ENCODE peak calls at places on chromosome 2, in seven cellular contexts. C is astrocyte of the spinal cord; D is CD8-positive, alpha-beta memory T cell; P is prostate gland; S is adrenal gland; T is colonic mucosa; L is GM12878. N is an unnamed sample.

GRCh38 chr2:108910541-108911396 is 78.3 kb downstream of the EDAR start:
- DNase-seq in C (no peak), D (no peak), P (no peak), S (peak), T (no peak), L (no peak), N (no peak)

GRCh38 chr2:84388133-84388532 is 70.9 kb downstream of the SUCLG1 start:
- DNase-seq in C (peak), D (no peak), P (no peak), S (no peak), T (no peak), L (no peak), N (no peak)

GRCh38 chr2:221104391-221104811 is 467.7 kb downstream of the EPHA4 start:
- DNase-seq in C (peak), D (no peak), P (peak), S (peak), T (peak), L (no peak), N (peak)

GRCh38 chr2:146537477-146537876 is 1307.4 kb upstream of the ACVR2A start:
- DNase-seq in C (no peak), D (no peak), P (no peak), S (no peak), T (no peak), L (no peak), N (no peak)

GRCh38 chr2:208062113-208062512 is 36.8 kb upstream of the PLEKHM3 start:
- DNase-seq in C (peak), D (no peak), P (no peak), S (no peak), T (peak), L (no peak), N (peak)

GRCh38 chr2:233081232-233081730 is 21.1 kb downstream of the INPP5D start:
- DNase-seq in C (no peak), D (no peak), P (no peak), S (no peak), T (no peak), L (no peak), N (no peak)

GRCh38 chr2:73917296-73917695 is 9.4 kb upstream of the DGUOK start:
- DNase-seq in C (no peak), D (no peak), P (no peak), S (no peak), T (no peak), L (no peak), N (no peak)

GRCh38 chr2:25672500-25673169 is 742 bp downstream of the DTNB start:
- DNase-seq in C (peak), D (peak), P (peak), S (peak), T (peak), L (no peak), N (peak)

GRCh38 chr2:173051463-173051862 is 24.2 kb upstream of the MAP3K20 start:
- DNase-seq in C (no peak), D (no peak), P (no peak), S (no peak), T (no peak), L (no peak), N (no peak)

GRCh38 chr2:155190342-155190741 is 491.8 kb downstream of the KCNJ3 start:
- DNase-seq in C (no peak), D (no peak), P (no peak), S (no peak), T (no peak), L (no peak), N (no peak)

GRCh38 chr2:236626391-236627150 is 56.9 kb downstream of the ACKR3 start:
- DNase-seq in C (no peak), D (no peak), P (no peak), S (no peak), T (no peak), L (no peak), N (no peak)

GRCh38 chr2:42214669-42215068 is 45.5 kb downstream of the EML4 start:
- DNase-seq in C (no peak), D (no peak), P (no peak), S (no peak), T (no peak), L (no peak), N (no peak)

GRCh38 chr2:235432741-235433520 is 60.9 kb upstream of the AGAP1 start:
- DNase-seq in C (no peak), D (no peak), P (no peak), S (peak), T (no peak), L (no peak), N (peak)

GRCh38 chr2:71348302-71348701 is 16.7 kb downstream of the ZNF638 start:
- DNase-seq in C (peak), D (no peak), P (no peak), S (no peak), T (no peak), L (no peak), N (no peak)

GRCh38 chr2:193549661-193550060 is 1354.9 kb upstream of the TMEFF2 start:
- DNase-seq in C (no peak), D (no peak), P (no peak), S (no peak), T (no peak), L (no peak), N (no peak)

GRCh38 chr2:148948865-148949264 is 73.8 kb downstream of the KIF5C start:
- DNase-seq in C (no peak), D (no peak), P (no peak), S (no peak), T (no peak), L (no peak), N (no peak)

GRCh38 chr2:119823734-119824334 is 64.1 kb downstream of the PTPN4 start:
- DNase-seq in C (peak), D (no peak), P (no peak), S (peak), T (peak), L (no peak), N (peak)

GRCh38 chr2:149192425-149192824 is 138.0 kb upstream of the LYPD6 start:
- DNase-seq in C (no peak), D (no peak), P (no peak), S (no peak), T (no peak), L (no peak), N (no peak)

GRCh38 chr2:3535794-3536681 is 16.7 kb upstream of the ADI1 start:
- DNase-seq in C (peak), D (no peak), P (no peak), S (peak), T (peak), L (no peak), N (peak)

GRCh38 chr2:236499691-236500573 is 69.7 kb upstream of the ACKR3 start:
- DNase-seq in C (peak), D (no peak), P (no peak), S (no peak), T (no peak), L (no peak), N (no peak)

GRCh38 chr2:85707304-85707703 is 13.1 kb downstream of the GNLY start:
- DNase-seq in C (peak), D (peak), P (peak), S (peak), T (peak), L (peak), N (peak)

GRCh38 chr2:167212054-167212648 is 323.9 kb downstream of the XIRP2 start:
- DNase-seq in C (peak), D (no peak), P (no peak), S (peak), T (peak), L (no peak), N (peak)

GRCh38 chr2:230660294-230661060 is 52.2 kb upstream of the CAB39 start:
- DNase-seq in C (no peak), D (no peak), P (no peak), S (peak), T (peak), L (peak), N (peak)

GRCh38 chr2:218071218-218071937 is 2.3 kb downstream of the RUFY4 start:
- DNase-seq in C (no peak), D (no peak), P (no peak), S (no peak), T (no peak), L (no peak), N (no peak)

GRCh38 chr2:128166954-128167353 is 76.0 kb downstream of the UGGT1 start:
- DNase-seq in C (no peak), D (no peak), P (no peak), S (no peak), T (no peak), L (no peak), N (no peak)

GRCh38 chr2:232487385-232488096 is at the start of gene ECEL1:
- DNase-seq in C (no peak), D (no peak), P (no peak), S (no peak), T (no peak), L (no peak), N (no peak)

GRCh38 chr2:71748227-71748626 is 294.9 kb downstream of the DYSF start:
- DNase-seq in C (peak), D (no peak), P (no peak), S (no peak), T (no peak), L (no peak), N (peak)

GRCh38 chr2:132766573-132766972 is 96.6 kb upstream of the LYPD1 start:
- DNase-seq in C (no peak), D (no peak), P (no peak), S (no peak), T (no peak), L (no peak), N (no peak)

GRCh38 chr2:102508863-102509262 is 35.8 kb downstream of the SLC9A4 start:
- DNase-seq in C (no peak), D (no peak), P (no peak), S (no peak), T (no peak), L (no peak), N (no peak)

GRCh38 chr2:20225294-20226151 is 593 bp upstream of the SDC1 start:
- DNase-seq in C (peak), D (no peak), P (peak), S (peak), T (peak), L (no peak), N (peak)

GRCh38 chr2:201580486-201580885 is 62.8 kb downstream of the TMEM237 start:
- DNase-seq in C (peak), D (no peak), P (no peak), S (no peak), T (no peak), L (no peak), N (no peak)

GRCh38 chr2:217775920-217776503 is 226.8 kb downstream of the TNS1 start:
- DNase-seq in C (no peak), D (no peak), P (no peak), S (no peak), T (no peak), L (no peak), N (no peak)

GRCh38 chr2:236317938-236318396 is 53.8 kb upstream of the ASB18 start:
- DNase-seq in C (no peak), D (no peak), P (peak), S (no peak), T (peak), L (no peak), N (no peak)

GRCh38 chr2:120313695-120314615 is 32.0 kb upstream of the INHBB start:
- DNase-seq in C (no peak), D (no peak), P (peak), S (no peak), T (peak), L (no peak), N (peak)

GRCh38 chr2:128504242-128505149 is 185.8 kb upstream of the HS6ST1 start:
- DNase-seq in C (no peak), D (no peak), P (no peak), S (peak), T (no peak), L (peak), N (no peak)

GRCh38 chr2:41510108-41510507 is 537.7 kb upstream of the PKDCC start:
- DNase-seq in C (no peak), D (no peak), P (no peak), S (no peak), T (no peak), L (no peak), N (no peak)

GRCh38 chr2:10903861-10904210 is 7.9 kb upstream of the KCNF1 start:
- DNase-seq in C (no peak), D (no peak), P (no peak), S (no peak), T (no peak), L (no peak), N (no peak)

DNA sequence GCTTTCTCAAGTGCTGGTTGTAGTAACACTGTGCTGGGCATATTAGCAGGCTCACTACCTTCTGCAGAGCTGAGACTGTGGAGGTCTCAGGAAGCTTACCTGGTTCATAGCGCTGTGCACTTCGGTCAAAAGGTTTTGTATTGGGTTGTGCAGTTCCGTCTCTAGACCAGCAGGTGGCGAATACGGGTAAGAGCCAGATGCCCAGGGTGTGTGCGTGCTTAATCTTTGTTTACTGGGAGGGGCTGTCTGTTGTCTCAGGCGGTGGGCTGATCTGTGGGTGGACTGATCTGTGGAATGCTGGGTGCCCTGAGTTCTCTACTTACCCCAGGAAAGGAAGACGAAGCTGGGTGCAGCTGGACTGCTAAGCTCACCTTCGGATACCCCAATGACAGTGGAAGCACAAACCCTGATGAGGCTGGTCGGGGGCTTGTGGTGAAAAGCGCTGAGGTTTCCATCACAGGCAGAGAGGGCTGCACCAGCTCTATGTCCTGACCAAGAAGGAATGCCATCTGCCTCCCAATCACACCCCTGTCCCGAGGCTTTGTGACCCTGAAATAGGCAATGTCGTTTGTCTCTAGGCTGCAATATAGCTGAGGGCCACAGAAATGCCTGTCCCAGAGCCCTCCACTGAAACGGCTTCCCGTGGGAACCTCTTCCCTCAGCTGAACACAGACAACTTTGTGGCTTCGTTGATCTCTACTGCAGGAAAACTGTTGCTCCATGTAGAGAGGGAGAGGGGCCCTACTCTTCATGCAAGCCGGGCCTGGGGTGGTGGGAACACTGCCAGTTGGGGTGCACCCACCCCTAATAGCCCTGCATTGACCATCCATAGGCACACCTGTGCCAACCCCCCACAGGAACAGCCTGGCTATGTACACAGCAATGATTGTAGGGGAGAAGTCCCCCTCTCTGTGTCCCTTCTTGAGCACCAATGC is 45.9 kb upstream of the FAM117B start:
- DNase-seq in C (peak), D (peak), P (peak), S (peak), T (peak), L (peak), N (peak)
- H3K4me3 ChIP-seq in C (no peak), D (no peak), P (no peak), S (no peak), T (no peak), L (no peak), N (no peak)

DNA sequence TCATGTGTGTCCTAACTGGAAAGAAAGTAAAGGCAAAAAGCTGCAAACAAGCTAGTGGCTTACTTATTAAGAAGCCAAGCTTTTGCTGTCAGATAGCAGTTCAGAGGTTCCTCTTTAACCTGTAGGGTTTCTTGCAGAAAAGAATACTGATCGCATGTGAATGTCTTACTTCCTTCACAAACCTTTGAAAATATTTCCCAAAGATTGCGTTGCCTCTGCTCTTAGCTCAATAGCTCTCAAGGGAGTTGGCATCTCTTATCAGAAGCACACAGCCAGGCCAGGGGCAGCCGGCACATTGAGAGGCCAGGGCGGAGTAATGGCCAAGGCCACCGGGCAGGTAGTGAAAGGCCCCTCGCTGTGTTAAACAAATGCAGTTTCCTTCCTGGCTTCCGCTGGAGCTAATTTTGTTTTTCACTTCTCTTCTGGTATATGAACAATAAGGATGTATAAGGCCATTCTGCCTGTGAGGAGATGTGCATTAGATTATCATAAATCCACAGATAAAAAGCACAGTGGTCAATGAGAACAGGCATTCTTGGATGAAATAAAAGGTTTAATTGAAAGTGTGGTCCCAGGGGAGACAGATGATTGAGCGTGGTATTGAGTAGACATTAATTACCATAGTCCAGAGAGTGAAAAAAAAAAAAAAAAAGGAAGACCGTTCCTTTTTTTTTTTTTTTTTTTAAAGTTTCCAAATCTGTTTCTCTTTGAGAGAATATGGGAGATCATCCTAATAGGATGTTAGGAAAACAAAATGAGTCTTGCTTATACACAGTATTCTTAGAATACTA is 542.3 kb upstream of the NRP2 start:
- DNase-seq in C (no peak), D (no peak), P (no peak), S (peak), T (no peak), L (no peak), N (peak)
- H3K4me3 ChIP-seq in C (no peak), D (no peak), P (no peak), S (no peak), T (no peak), L (no peak), N (no peak)

GRCh38 chr2:30266051-30266621 is 34.8 kb downstream of the LBH start:
- DNase-seq in C (no peak), D (peak), P (no peak), S (peak), T (no peak), L (no peak), N (no peak)

GRCh38 chr2:30265441-30266015 is 34.2 kb downstream of the LBH start:
- DNase-seq in C (peak), D (no peak), P (no peak), S (peak), T (no peak), L (no peak), N (no peak)

GRCh38 chr2:30262716-30263309 is 31.5 kb downstream of the LBH start:
- DNase-seq in C (no peak), D (no peak), P (no peak), S (no peak), T (no peak), L (no peak), N (no peak)

GRCh38 chr2:30266705-30267104 is 35.4 kb downstream of the LBH start:
- DNase-seq in C (no peak), D (no peak), P (no peak), S (no peak), T (no peak), L (no peak), N (no peak)

DNA sequence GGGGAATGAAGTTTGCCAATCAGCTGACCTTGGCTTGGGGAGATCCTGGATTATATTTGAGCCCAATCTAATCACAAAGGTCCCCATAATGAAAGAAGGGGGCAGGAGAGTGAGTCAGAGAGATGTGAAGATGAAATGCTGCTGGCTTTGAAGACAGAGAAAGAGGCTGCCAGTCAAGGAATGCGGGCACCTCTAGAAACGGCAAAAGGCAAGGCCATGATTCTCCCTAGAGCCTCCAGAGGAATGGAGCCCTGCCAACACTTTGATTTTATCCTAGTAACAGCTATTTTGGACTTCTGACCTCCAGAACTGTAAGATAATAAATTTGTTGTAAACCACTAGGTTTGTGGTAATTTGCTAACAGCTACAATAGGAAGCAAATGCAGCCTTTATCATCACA is 32.9 kb downstream of the LBH start:
- DNase-seq in C (no peak), D (no peak), P (no peak), S (peak), T (no peak), L (no peak), N (no peak)
- H3K4me3 ChIP-seq in C (no peak), D (no peak), P (no peak), S (no peak), T (no peak), L (no peak), N (no peak)

GRCh38 chr2:23635666-23636340 is 250.8 kb downstream of the KLHL29 start:
- DNase-seq in C (no peak), D (no peak), P (no peak), S (no peak), T (no peak), L (no peak), N (no peak)

GRCh38 chr2:23636412-23636811 is 251.4 kb downstream of the KLHL29 start:
- DNase-seq in C (no peak), D (no peak), P (no peak), S (peak), T (no peak), L (no peak), N (no peak)

GRCh38 chr2:23633966-23634365 is 249.0 kb downstream of the KLHL29 start:
- DNase-seq in C (no peak), D (no peak), P (no peak), S (no peak), T (no peak), L (no peak), N (no peak)

GRCh38 chr2:23639406-23639982 is 254.5 kb downstream of the KLHL29 start:
- DNase-seq in C (no peak), D (no peak), P (no peak), S (no peak), T (no peak), L (no peak), N (no peak)

DNA sequence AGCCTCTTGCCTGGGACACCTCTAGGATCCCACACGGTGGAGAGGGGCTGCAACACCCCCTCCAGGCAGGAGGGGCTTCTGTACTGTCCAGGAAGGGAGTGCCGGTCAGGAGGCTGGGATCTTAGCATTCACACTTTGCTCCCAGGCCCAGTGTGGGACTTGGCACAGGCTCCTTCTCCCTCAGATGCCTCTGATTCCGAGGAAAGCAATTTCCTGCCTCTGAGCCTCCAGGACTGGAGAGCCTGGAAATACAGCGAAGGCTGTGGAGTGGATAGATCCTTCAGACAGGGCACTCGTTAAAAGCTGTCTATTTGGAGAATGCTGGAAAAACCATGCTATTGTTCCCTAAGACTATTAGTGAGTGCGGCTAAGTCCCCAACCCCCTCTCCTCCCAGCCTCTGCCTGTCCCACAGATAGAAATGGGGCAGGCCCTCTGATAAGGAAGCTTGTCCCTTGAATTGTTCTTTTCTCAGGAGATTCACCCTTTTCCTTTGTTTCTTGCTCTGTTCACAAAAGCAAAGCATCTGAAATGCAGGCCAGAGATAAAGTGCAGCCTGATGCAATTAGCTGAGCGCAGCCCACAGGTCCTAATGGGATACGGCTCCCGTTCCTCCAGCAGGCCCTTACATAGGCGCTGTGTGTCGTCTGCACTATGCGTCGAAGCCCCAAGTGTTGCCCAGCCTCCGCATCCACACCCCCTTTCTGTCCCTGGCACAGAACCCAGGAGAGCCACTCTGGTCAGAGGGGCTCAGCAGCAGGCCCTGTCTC is 252.2 kb downstream of the KLHL29 start:
- DNase-seq in C (peak), D (no peak), P (no peak), S (peak), T (no peak), L (no peak), N (no peak)
- H3K4me3 ChIP-seq in C (no peak), D (no peak), P (no peak), S (no peak), T (no peak), L (no peak), N (no peak)